ENCODE peak calls at places on chromosomes 3 and 15, in ten cellular contexts. F is retina; U is stimulated activated CD4-positive, alpha-beta T cell treated with anti-CD3 and anti-CD28 coated beads, Interleukin-12 subunit alpha, Interleukin-12 subunit beta, amount 100 ng/mL, for 4 hours; M is fibroblast of lung; A is CD8-positive, alpha-beta memory T cell; D is mesenchymal stem cell; T is mammary epithelial cell; V is NCI-H2107; Q is D721Med; P is DMS 273 treated with DMSO at 0.1 percent for 48 hours. C is an unnamed sample.

GRCh38 chr3:48273594-48274211 is 32.8 kb downstream of the ZNF589 start:
- DNase-seq in P (peak), V (peak), F (peak), D (peak), Q (peak), T (peak), A (peak), M (peak), U (peak), C (peak)

GRCh38 chr15:31296304-31297220 is 30.1 kb upstream of the KLF13 start:
- DNase-seq in T (peak), Q (no peak), F (no peak), U (no peak), V (no peak), D (no peak), M (no peak), P (peak), A (no peak), C (no peak)

GRCh38 chr3:33146791-33147445 is 33.1 kb downstream of the CRTAP start:
- DNase-seq in U (no peak), D (no peak), M (peak), T (no peak), A (no peak), Q (no peak), F (no peak), P (no peak), V (no peak), C (no peak)

GRCh38 chr3:48528043-48528442 is 24.1 kb upstream of the SHISA5 start:
- DNase-seq in D (no peak), U (no peak), A (no peak), P (no peak), F (no peak), T (no peak), V (no peak), M (no peak), Q (no peak), C (no peak)

GRCh38 chr3:111761309-111761795 is 97.7 kb upstream of the PHLDB2 start:
- DNase-seq in V (no peak), A (no peak), F (no peak), T (peak), P (no peak), M (peak), D (peak), Q (no peak), U (no peak), C (no peak)

GRCh38 chr3:45084820-45085816 is 59.0 kb downstream of the CLEC3B start:
- DNase-seq in T (peak), P (no peak), V (no peak), A (no peak), D (peak), U (no peak), Q (no peak), F (no peak), M (peak), C (no peak)

GRCh38 chr3:182058488-182058887 is 346.8 kb downstream of the SOX2 start:
- DNase-seq in T (peak), V (no peak), D (no peak), F (no peak), U (no peak), A (no peak), P (no peak), Q (no peak), M (peak), C (no peak)

GRCh38 chr3:6994081-6994668 is 133.3 kb downstream of the GRM7 start:
- DNase-seq in P (no peak), T (no peak), Q (no peak), U (no peak), D (peak), M (peak), V (no peak), A (no peak), F (no peak), C (no peak)

GRCh38 chr15:98801234-98801561 is 152.9 kb downstream of the IGF1R start:
- DNase-seq in M (no peak), A (no peak), D (no peak), Q (no peak), P (no peak), T (no peak), F (peak), V (no peak), U (no peak), C (no peak)

GRCh38 chr15:62254137-62254934 is 89.3 kb upstream of the C2CD4B start:
- DNase-seq in V (peak), M (peak), U (peak), T (peak), P (no peak), Q (no peak), F (peak), D (peak), A (peak), C (peak)

GRCh38 chr3:114624676-114625181 is 330.9 kb downstream of the TIGIT start:
- DNase-seq in U (no peak), A (no peak), F (no peak), P (peak), Q (no peak), D (peak), V (no peak), M (peak), T (peak), C (no peak)